ENCODE peak calls at places on chromosomes 13 and 19, in six cellular contexts. T is stimulated activated CD4-positive, alpha-beta T cell treated with anti-CD3 and anti-CD28 coated beads, Interleukin-15, amount 100 ng/mL, for 48 hours; I is fibroblast of lung; J is GM23248; P is A549; F is C1 segment of cervical spinal cord. B is an unnamed sample.

GRCh38 chr13:26202365-26202972 is 19.6 kb downstream of the RNF6 start:
- DNase-seq in T (no peak), I (no peak), J (peak; percentile 57), P (no peak), F (no peak), B (no peak)

GRCh38 chr19:50380767-50381166 is 3.4 kb upstream of the POLD1 start:
- DNase-seq in T (no peak), I (no peak), J (no peak), P (no peak), F (no peak), B (no peak)

GRCh38 chr13:95378603-95379002 is 77.4 kb upstream of the ABCC4 start:
- DNase-seq in T (no peak), I (no peak), J (no peak), P (no peak), F (no peak), B (no peak)

GRCh38 chr19:33546656-33547055 is 25.1 kb upstream of the PEPD start:
- DNase-seq in T (no peak), I (no peak), J (no peak), P (no peak), F (no peak), B (no peak)

GRCh38 chr13:113791226-113791625 is 32.2 kb downstream of the TMEM255B start:
- DNase-seq in T (no peak), I (no peak), J (no peak), P (no peak), F (no peak), B (no peak)

GRCh38 chr13:30905932-30906383 is at the start of gene MEDAG:
- DNase-seq in T (no peak), I (peak; percentile 78), J (peak; percentile 96), P (no peak), F (peak; percentile 3), B (no peak)

GRCh38 chr19:8899356-8899755 is 67.2 kb downstream of the MBD3L1 start:
- DNase-seq in T (no peak), I (no peak), J (no peak), P (no peak), F (no peak), B (no peak)

GRCh38 chr19:19464339-19465098 is 50.8 kb downstream of the TSSK6 start:
- DNase-seq in T (no peak), I (peak; percentile 78), J (peak; percentile 71), P (no peak), F (peak; percentile 56), B (no peak)

GRCh38 chr19:42494321-42494720 is 34.0 kb downstream of the CEACAM1 start:
- DNase-seq in T (no peak), I (no peak), J (peak; percentile 4), P (no peak), F (no peak), B (no peak)

GRCh38 chr13:23549724-23550123 is 20.5 kb upstream of the TNFRSF19 start:
- DNase-seq in T (no peak), I (no peak), J (no peak), P (no peak), F (no peak), B (no peak)

GRCh38 chr19:30214651-30215051 is 157.5 kb upstream of the ZNF536 start:
- DNase-seq in T (no peak), I (no peak), J (peak; percentile 23), P (no peak), F (no peak), B (no peak)

GRCh38 chr13:51646041-51646670 is 61.9 kb downstream of the WDFY2 start:
- DNase-seq in T (no peak), I (no peak), J (no peak), P (no peak), F (peak; percentile 14), B (no peak)

GRCh38 chr13:48505597-48506091 is 27.2 kb downstream of the RCBTB2 start:
- DNase-seq in T (peak; percentile 30), I (peak; percentile 52), J (peak; percentile 19), P (no peak), F (peak; percentile 45), B (no peak)

GRCh38 chr19:6108721-6109633 is 1.3 kb downstream of the RFX2 start:
- DNase-seq in T (peak; percentile 35), I (peak; percentile 69), J (peak; percentile 83), P (peak; percentile 37), F (peak; percentile 41), B (no peak)

GRCh38 chr19:374183-374885 is 29.7 kb upstream of the MIER2 start:
- DNase-seq in T (no peak), I (no peak), J (no peak), P (no peak), F (no peak), B (no peak)